ENCODE peak calls at places on chromosomes 7 and 10, in four cellular contexts. One of them, this sample, is unnamed.

GRCh38 chr7:47255007-47255406 is 326.9 kb downstream of the TNS3 start:
- DNase-seq in neural crest cell: no peak
- DNase-seq in psoas muscle: no peak
- DNase-seq in fibroblast of pulmonary artery: no peak
- DNase-seq in this sample: no peak

GRCh38 chr10:76553231-76553630 is 1084.4 kb downstream of the KCNMA1 start:
- DNase-seq in neural crest cell: no peak
- DNase-seq in psoas muscle: no peak
- DNase-seq in fibroblast of pulmonary artery: no peak
- DNase-seq in this sample: no peak

GRCh38 chr7:39810710-39811109 is 139.3 kb upstream of the CDK13 start:
- DNase-seq in neural crest cell: no peak
- DNase-seq in psoas muscle: no peak
- DNase-seq in fibroblast of pulmonary artery: no peak
- DNase-seq in this sample: no peak

GRCh38 chr10:89203237-89203636 is 3.9 kb downstream of the CH25H start:
- DNase-seq in neural crest cell: no peak
- DNase-seq in psoas muscle: no peak
- DNase-seq in fibroblast of pulmonary artery: no peak
- DNase-seq in this sample: no peak

GRCh38 chr7:78716876-78717275 is 736.6 kb downstream of the MAGI2 start:
- DNase-seq in neural crest cell: no peak
- DNase-seq in psoas muscle: no peak
- DNase-seq in fibroblast of pulmonary artery: no peak
- DNase-seq in this sample: no peak

GRCh38 chr10:43824934-43825333 is 176.3 kb upstream of the ZNF32 start:
- DNase-seq in neural crest cell: no peak
- DNase-seq in psoas muscle: peak
- DNase-seq in fibroblast of pulmonary artery: peak
- DNase-seq in this sample: no peak

GRCh38 chr7:12709731-12710502 is 22.5 kb downstream of the ARL4A start:
- DNase-seq in neural crest cell: no peak
- DNase-seq in psoas muscle: no peak
- DNase-seq in fibroblast of pulmonary artery: peak
- DNase-seq in this sample: no peak

GRCh38 chr10:70458329-70459060 is 17.0 kb upstream of the NODAL start:
- DNase-seq in neural crest cell: peak
- DNase-seq in psoas muscle: peak
- DNase-seq in fibroblast of pulmonary artery: peak
- DNase-seq in this sample: peak

GRCh38 chr10:127854769-127855583 is 37.8 kb downstream of the CLRN3 start:
- DNase-seq in neural crest cell: no peak
- DNase-seq in psoas muscle: no peak
- DNase-seq in fibroblast of pulmonary artery: no peak
- DNase-seq in this sample: no peak

GRCh38 chr10:97785731-97786130 is 13.9 kb upstream of the SFRP5 start:
- DNase-seq in neural crest cell: no peak
- DNase-seq in psoas muscle: no peak
- DNase-seq in fibroblast of pulmonary artery: no peak
- DNase-seq in this sample: no peak

GRCh38 chr7:132368246-132368900 is 207.9 kb downstream of the PLXNA4 start:
- DNase-seq in neural crest cell: no peak
- DNase-seq in psoas muscle: no peak
- DNase-seq in fibroblast of pulmonary artery: no peak
- DNase-seq in this sample: no peak

GRCh38 chr10:65320256-65321026 is 1605.4 kb upstream of the LRRTM3 start:
- DNase-seq in neural crest cell: no peak
- DNase-seq in psoas muscle: no peak
- DNase-seq in fibroblast of pulmonary artery: peak
- DNase-seq in this sample: no peak

GRCh38 chr10:600876-601275 is 88.6 kb downstream of the DIP2C start:
- DNase-seq in neural crest cell: no peak
- DNase-seq in psoas muscle: no peak
- DNase-seq in fibroblast of pulmonary artery: no peak
- DNase-seq in this sample: no peak

GRCh38 chr7:74572301-74573090 is 85.0 kb upstream of the GTF2I start:
- DNase-seq in neural crest cell: no peak
- DNase-seq in psoas muscle: no peak
- DNase-seq in fibroblast of pulmonary artery: no peak
- DNase-seq in this sample: no peak

GRCh38 chr7:730501-731439 is 3.7 kb upstream of the PRKAR1B start:
- DNase-seq in neural crest cell: no peak
- DNase-seq in psoas muscle: peak
- DNase-seq in fibroblast of pulmonary artery: no peak
- DNase-seq in this sample: no peak

GRCh38 chr10:124560377-124560776 is 98.8 kb downstream of the LHPP start:
- DNase-seq in neural crest cell: no peak
- DNase-seq in psoas muscle: peak
- DNase-seq in fibroblast of pulmonary artery: peak
- DNase-seq in this sample: no peak

GRCh38 chr7:149633976-149634945 is 136.7 kb upstream of the ZNF746 start:
- DNase-seq in neural crest cell: no peak
- DNase-seq in psoas muscle: no peak
- DNase-seq in fibroblast of pulmonary artery: no peak
- DNase-seq in this sample: no peak

GRCh38 chr7:131623154-131623553 is 66.7 kb upstream of the PODXL start:
- DNase-seq in neural crest cell: no peak
- DNase-seq in psoas muscle: peak
- DNase-seq in fibroblast of pulmonary artery: peak
- DNase-seq in this sample: no peak

GRCh38 chr7:208816-209215 is 16.4 kb downstream of the FAM20C start:
- DNase-seq in neural crest cell: no peak
- DNase-seq in psoas muscle: no peak
- DNase-seq in fibroblast of pulmonary artery: no peak
- DNase-seq in this sample: no peak

GRCh38 chr10:80459047-80459865 is 5.1 kb downstream of the TSPAN14 start:
- DNase-seq in neural crest cell: no peak
- DNase-seq in psoas muscle: peak
- DNase-seq in fibroblast of pulmonary artery: peak
- DNase-seq in this sample: peak

DNA sequence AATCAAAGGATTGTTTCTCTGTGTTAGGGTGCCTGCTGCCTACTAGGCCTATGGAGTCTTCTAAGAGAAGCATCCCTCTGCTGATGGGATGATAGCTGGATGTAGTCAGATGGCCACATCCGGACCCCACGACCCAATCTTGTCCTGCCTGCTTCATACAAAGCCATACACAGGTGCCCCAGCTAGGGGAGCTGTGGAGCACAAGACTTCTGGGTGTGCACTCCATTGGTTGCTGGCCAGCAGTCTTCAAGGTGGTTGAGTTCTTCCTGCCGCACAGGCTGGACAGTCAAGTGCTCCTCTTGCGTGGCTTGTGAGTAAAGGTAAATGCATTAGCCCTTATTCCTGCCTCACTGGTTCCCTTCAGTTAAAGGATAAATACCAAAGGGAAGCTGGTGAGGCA is 120.2 kb downstream of the TEX36 start:
- DNase-seq in neural crest cell: no peak
- DNase-seq in psoas muscle: no peak
- DNase-seq in fibroblast of pulmonary artery: no peak
- DNase-seq in this sample: peak
- TF ChIP-seq CTCF in neural crest cell: no peak
- TF ChIP-seq CTCF in psoas muscle: no peak
- TF ChIP-seq CTCF in fibroblast of pulmonary artery: no peak
- TF ChIP-seq CTCF in this sample: no peak

GRCh38 chr7:147245274-147245673 is 1128.7 kb downstream of the CNTNAP2 start:
- DNase-seq in neural crest cell: peak
- DNase-seq in psoas muscle: no peak
- DNase-seq in fibroblast of pulmonary artery: peak
- DNase-seq in this sample: peak
- TF ChIP-seq CTCF in neural crest cell: peak
- TF ChIP-seq CTCF in psoas muscle: peak
- TF ChIP-seq CTCF in fibroblast of pulmonary artery: peak
- TF ChIP-seq CTCF in this sample: peak

GRCh38 chr10:2962194-2962593 is 105.2 kb upstream of the PFKP start:
- DNase-seq in neural crest cell: no peak
- DNase-seq in psoas muscle: no peak
- DNase-seq in fibroblast of pulmonary artery: no peak
- DNase-seq in this sample: no peak

GRCh38 chr10:2953495-2953894 is 113.9 kb upstream of the PFKP start:
- DNase-seq in neural crest cell: no peak
- DNase-seq in psoas muscle: no peak
- DNase-seq in fibroblast of pulmonary artery: no peak
- DNase-seq in this sample: no peak

GRCh38 chr10:2957785-2958184 is 109.6 kb upstream of the PFKP start:
- DNase-seq in neural crest cell: no peak
- DNase-seq in psoas muscle: no peak
- DNase-seq in fibroblast of pulmonary artery: no peak
- DNase-seq in this sample: no peak

GRCh38 chr10:2955064-2955463 is 112.3 kb upstream of the PFKP start:
- DNase-seq in neural crest cell: no peak
- DNase-seq in psoas muscle: no peak
- DNase-seq in fibroblast of pulmonary artery: no peak
- DNase-seq in this sample: no peak

GRCh38 chr10:2958659-2959058 is 108.7 kb upstream of the PFKP start:
- DNase-seq in neural crest cell: no peak
- DNase-seq in psoas muscle: no peak
- DNase-seq in fibroblast of pulmonary artery: no peak
- DNase-seq in this sample: no peak
- TF ChIP-seq CTCF in neural crest cell: no peak
- TF ChIP-seq CTCF in psoas muscle: no peak
- TF ChIP-seq CTCF in fibroblast of pulmonary artery: no peak
- TF ChIP-seq CTCF in this sample: no peak

DNA sequence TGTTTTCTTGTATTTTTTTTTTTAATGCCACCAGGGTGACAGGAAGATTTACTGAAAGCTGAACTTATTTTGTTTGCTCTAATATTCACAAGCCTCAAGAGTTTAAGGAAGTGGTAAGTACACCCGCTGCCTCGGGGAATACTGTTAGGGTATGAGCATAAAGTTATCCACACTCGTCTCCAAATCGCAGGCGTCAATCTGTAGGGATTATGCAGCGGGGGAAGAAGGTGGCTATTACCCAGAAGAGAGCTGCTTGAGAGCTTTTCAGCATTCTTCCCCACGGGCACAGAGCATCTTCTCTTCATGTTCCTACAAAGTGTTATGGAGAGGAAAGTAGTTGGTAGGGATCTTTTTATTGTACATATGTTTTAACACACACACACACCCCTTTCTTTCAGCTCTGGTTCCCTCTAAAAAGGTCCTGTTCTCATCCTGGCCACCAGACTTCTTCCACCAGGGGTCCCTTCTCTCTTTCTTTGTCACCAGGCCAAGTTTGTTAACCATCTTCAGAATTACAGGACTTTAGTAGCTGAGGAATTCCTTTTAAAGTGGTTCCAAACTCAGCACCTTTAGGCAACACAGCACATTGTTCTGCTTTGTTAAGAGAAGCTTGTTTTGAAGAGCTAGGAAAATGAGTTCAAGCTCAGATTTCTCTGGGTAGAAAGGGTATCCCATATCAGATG is 411.6 kb upstream of the GALNT17 start:
- DNase-seq in neural crest cell: no peak
- DNase-seq in psoas muscle: no peak
- DNase-seq in fibroblast of pulmonary artery: no peak
- DNase-seq in this sample: no peak
- TF ChIP-seq CTCF in neural crest cell: no peak
- TF ChIP-seq CTCF in psoas muscle: no peak
- TF ChIP-seq CTCF in fibroblast of pulmonary artery: no peak
- TF ChIP-seq CTCF in this sample: no peak

GRCh38 chr10:49803988-49804387 is 41.9 kb upstream of the OGDHL start:
- DNase-seq in neural crest cell: no peak
- DNase-seq in psoas muscle: no peak
- DNase-seq in fibroblast of pulmonary artery: peak
- DNase-seq in this sample: no peak
- TF ChIP-seq CTCF in neural crest cell: no peak
- TF ChIP-seq CTCF in psoas muscle: no peak
- TF ChIP-seq CTCF in fibroblast of pulmonary artery: no peak
- TF ChIP-seq CTCF in this sample: no peak

GRCh38 chr7:37141742-37142141 is 306.9 kb downstream of the ELMO1 start:
- DNase-seq in neural crest cell: no peak
- DNase-seq in psoas muscle: no peak
- DNase-seq in fibroblast of pulmonary artery: no peak
- DNase-seq in this sample: no peak
- TF ChIP-seq CTCF in neural crest cell: no peak
- TF ChIP-seq CTCF in psoas muscle: no peak
- TF ChIP-seq CTCF in fibroblast of pulmonary artery: no peak
- TF ChIP-seq CTCF in this sample: no peak

GRCh38 chr7:93558705-93559614 is 15.6 kb downstream of the CALCR start:
- DNase-seq in neural crest cell: no peak
- DNase-seq in psoas muscle: no peak
- DNase-seq in fibroblast of pulmonary artery: no peak
- DNase-seq in this sample: no peak
- TF ChIP-seq CTCF in neural crest cell: no peak
- TF ChIP-seq CTCF in psoas muscle: no peak
- TF ChIP-seq CTCF in fibroblast of pulmonary artery: no peak
- TF ChIP-seq CTCF in this sample: no peak

GRCh38 chr7:54292171-54292925 is 249.8 kb upstream of the VSTM2A start:
- DNase-seq in neural crest cell: peak
- DNase-seq in psoas muscle: no peak
- DNase-seq in fibroblast of pulmonary artery: no peak
- DNase-seq in this sample: no peak
- TF ChIP-seq CTCF in neural crest cell: no peak
- TF ChIP-seq CTCF in psoas muscle: no peak
- TF ChIP-seq CTCF in fibroblast of pulmonary artery: no peak
- TF ChIP-seq CTCF in this sample: no peak

DNA sequence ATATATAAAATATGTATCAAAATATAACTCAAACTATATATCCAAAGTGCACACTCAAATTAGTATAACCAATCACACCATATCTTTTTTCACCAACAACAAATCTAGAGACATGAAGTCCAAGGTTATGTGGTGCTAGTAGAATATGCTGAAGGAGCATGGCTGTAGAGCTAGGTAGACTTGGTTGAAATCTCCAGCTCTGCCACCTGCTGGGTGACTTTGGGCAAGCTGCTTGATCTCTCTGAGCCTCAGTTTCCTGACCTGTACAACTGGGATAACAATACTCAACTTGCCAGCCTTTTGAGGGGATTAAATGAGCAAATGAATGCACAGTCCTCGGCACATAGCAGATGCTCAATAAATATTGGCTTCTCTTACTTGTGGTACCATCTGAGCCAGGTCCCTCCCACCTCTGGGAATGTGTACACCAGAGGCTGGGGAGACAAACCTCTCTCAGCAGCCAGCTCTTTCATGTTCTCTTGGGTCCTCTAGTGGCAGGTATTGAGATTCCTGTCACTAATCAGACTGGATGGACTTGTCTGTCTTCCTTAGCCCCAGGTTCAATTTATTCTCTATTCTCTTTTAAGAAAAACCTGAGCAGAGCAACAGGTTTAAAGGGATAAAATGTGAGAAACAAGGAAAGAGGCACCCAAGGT is 94.3 kb upstream of the PDE1C start:
- DNase-seq in neural crest cell: no peak
- DNase-seq in psoas muscle: no peak
- DNase-seq in fibroblast of pulmonary artery: peak
- DNase-seq in this sample: no peak
- TF ChIP-seq CTCF in neural crest cell: peak
- TF ChIP-seq CTCF in psoas muscle: peak
- TF ChIP-seq CTCF in fibroblast of pulmonary artery: peak
- TF ChIP-seq CTCF in this sample: no peak

This sample was measured in activated CD8-positive, alpha-beta T cell treated with anti-CD3 and anti-CD28 coated beads for 36 hours.